ENCODE peak calls at places on chromosome 5, in ten cellular contexts. One of them, this sample, is unnamed.

GRCh38 chr5:56264417-56265025 is 31.4 kb upstream of the ANKRD55 start:
- DNase-seq in CD4-positive, alpha-beta memory T cell: peak; percentile 22
- DNase-seq in MM.1S: peak; percentile 47
- DNase-seq in small intestine: peak; percentile 43
- DNase-seq in endodermal cell: peak; percentile 89
- DNase-seq in AG09309: no peak
- DNase-seq in bronchial epithelial cell: peak; percentile 59
- DNase-seq in mesendoderm: peak; percentile 94
- DNase-seq in skeletal muscle cell: no peak
- DNase-seq in gastrocnemius medialis: no peak
- DNase-seq in this sample: no peak

GRCh38 chr5:1511037-1511436 is 12.7 kb downstream of the LPCAT1 start:
- DNase-seq in CD4-positive, alpha-beta memory T cell: no peak
- DNase-seq in MM.1S: no peak
- DNase-seq in small intestine: no peak
- DNase-seq in endodermal cell: peak; percentile 35
- DNase-seq in AG09309: no peak
- DNase-seq in bronchial epithelial cell: no peak
- DNase-seq in mesendoderm: no peak
- DNase-seq in skeletal muscle cell: no peak
- DNase-seq in gastrocnemius medialis: no peak
- DNase-seq in this sample: no peak

GRCh38 chr5:44389410-44389879 is at the start of gene FGF10:
- DNase-seq in CD4-positive, alpha-beta memory T cell: no peak
- DNase-seq in MM.1S: peak; percentile 33
- DNase-seq in small intestine: no peak
- DNase-seq in endodermal cell: peak; percentile 89
- DNase-seq in AG09309: no peak
- DNase-seq in bronchial epithelial cell: no peak
- DNase-seq in mesendoderm: peak; percentile 88
- DNase-seq in skeletal muscle cell: no peak
- DNase-seq in gastrocnemius medialis: no peak
- DNase-seq in this sample: no peak

GRCh38 chr5:89855417-89855816 is 554.1 kb downstream of the CETN3 start:
- DNase-seq in CD4-positive, alpha-beta memory T cell: no peak
- DNase-seq in MM.1S: no peak
- DNase-seq in small intestine: no peak
- DNase-seq in endodermal cell: no peak
- DNase-seq in AG09309: no peak
- DNase-seq in bronchial epithelial cell: no peak
- DNase-seq in mesendoderm: no peak
- DNase-seq in skeletal muscle cell: no peak
- DNase-seq in gastrocnemius medialis: no peak
- DNase-seq in this sample: no peak

GRCh38 chr5:135565691-135566421 is 12.9 kb downstream of the CXCL14 start:
- DNase-seq in CD4-positive, alpha-beta memory T cell: peak; percentile 47
- DNase-seq in MM.1S: peak; percentile 76
- DNase-seq in small intestine: peak; percentile 69
- DNase-seq in endodermal cell: peak; percentile 96
- DNase-seq in AG09309: no peak
- DNase-seq in bronchial epithelial cell: peak; percentile 46
- DNase-seq in mesendoderm: peak; percentile 86
- DNase-seq in skeletal muscle cell: no peak
- DNase-seq in gastrocnemius medialis: peak; percentile 27
- DNase-seq in this sample: peak; percentile 66

GRCh38 chr5:18944771-18945170 is 1043.2 kb downstream of the CDH18 start:
- DNase-seq in CD4-positive, alpha-beta memory T cell: no peak
- DNase-seq in MM.1S: no peak
- DNase-seq in small intestine: no peak
- DNase-seq in endodermal cell: no peak
- DNase-seq in AG09309: no peak
- DNase-seq in bronchial epithelial cell: no peak
- DNase-seq in mesendoderm: no peak
- DNase-seq in skeletal muscle cell: no peak
- DNase-seq in gastrocnemius medialis: no peak
- DNase-seq in this sample: no peak

GRCh38 chr5:136053336-136054121 is 24.7 kb downstream of the TGFBI start:
- DNase-seq in CD4-positive, alpha-beta memory T cell: no peak
- DNase-seq in MM.1S: no peak
- DNase-seq in small intestine: no peak
- DNase-seq in endodermal cell: peak; percentile 71
- DNase-seq in AG09309: peak; percentile 81
- DNase-seq in bronchial epithelial cell: peak; percentile 95
- DNase-seq in mesendoderm: peak; percentile 89
- DNase-seq in skeletal muscle cell: peak; percentile 86
- DNase-seq in gastrocnemius medialis: no peak
- DNase-seq in this sample: peak; percentile 96

GRCh38 chr5:94174748-94175411 is 433.5 kb upstream of the POU5F2 start:
- DNase-seq in CD4-positive, alpha-beta memory T cell: no peak
- DNase-seq in MM.1S: no peak
- DNase-seq in small intestine: no peak
- DNase-seq in endodermal cell: no peak
- DNase-seq in AG09309: peak; percentile 29
- DNase-seq in bronchial epithelial cell: peak; percentile 70
- DNase-seq in mesendoderm: peak; percentile 81
- DNase-seq in skeletal muscle cell: peak; percentile 43
- DNase-seq in gastrocnemius medialis: no peak
- DNase-seq in this sample: no peak

GRCh38 chr5:180070726-180071417 is 687 bp downstream of the RNF130 start:
- DNase-seq in CD4-positive, alpha-beta memory T cell: peak; percentile 19
- DNase-seq in MM.1S: no peak
- DNase-seq in small intestine: peak; percentile 43
- DNase-seq in endodermal cell: peak; percentile 79
- DNase-seq in AG09309: peak; percentile 23
- DNase-seq in bronchial epithelial cell: peak; percentile 56
- DNase-seq in mesendoderm: peak; percentile 73
- DNase-seq in skeletal muscle cell: no peak
- DNase-seq in gastrocnemius medialis: peak; percentile 27
- DNase-seq in this sample: peak; percentile 45

GRCh38 chr5:143376911-143377838 is 26.3 kb downstream of the NR3C1 start:
- DNase-seq in CD4-positive, alpha-beta memory T cell: no peak
- DNase-seq in MM.1S: no peak
- DNase-seq in small intestine: peak; percentile 76
- DNase-seq in endodermal cell: peak; percentile 63
- DNase-seq in AG09309: no peak
- DNase-seq in bronchial epithelial cell: peak; percentile 63
- DNase-seq in mesendoderm: peak; percentile 97
- DNase-seq in skeletal muscle cell: no peak
- DNase-seq in gastrocnemius medialis: no peak
- DNase-seq in this sample: peak; percentile 80

GRCh38 chr5:135955525-135955924 is 742 bp upstream of the LECT2 start:
- DNase-seq in CD4-positive, alpha-beta memory T cell: no peak
- DNase-seq in MM.1S: no peak
- DNase-seq in small intestine: no peak
- DNase-seq in endodermal cell: no peak
- DNase-seq in AG09309: no peak
- DNase-seq in bronchial epithelial cell: no peak
- DNase-seq in mesendoderm: no peak
- DNase-seq in skeletal muscle cell: no peak
- DNase-seq in gastrocnemius medialis: no peak
- DNase-seq in this sample: no peak

GRCh38 chr5:43007911-43008368 is 32.2 kb downstream of the ANXA2R start:
- DNase-seq in CD4-positive, alpha-beta memory T cell: peak; percentile 90
- DNase-seq in MM.1S: peak; percentile 89
- DNase-seq in small intestine: peak; percentile 73
- DNase-seq in endodermal cell: peak; percentile 91
- DNase-seq in AG09309: no peak
- DNase-seq in bronchial epithelial cell: peak; percentile 63
- DNase-seq in mesendoderm: peak; percentile 93
- DNase-seq in skeletal muscle cell: no peak
- DNase-seq in gastrocnemius medialis: no peak
- DNase-seq in this sample: peak; percentile 77

GRCh38 chr5:163915481-163915961 is 410.1 kb downstream of the MAT2B start:
- DNase-seq in CD4-positive, alpha-beta memory T cell: no peak
- DNase-seq in MM.1S: peak; percentile 56
- DNase-seq in small intestine: peak; percentile 62
- DNase-seq in endodermal cell: no peak
- DNase-seq in AG09309: no peak
- DNase-seq in bronchial epithelial cell: peak; percentile 5
- DNase-seq in mesendoderm: peak; percentile 39
- DNase-seq in skeletal muscle cell: no peak
- DNase-seq in gastrocnemius medialis: no peak
- DNase-seq in this sample: no peak

GRCh38 chr5:132008163-132008473 is 3.3 kb downstream of the ACSL6 start:
- DNase-seq in CD4-positive, alpha-beta memory T cell: no peak
- DNase-seq in MM.1S: no peak
- DNase-seq in small intestine: no peak
- DNase-seq in endodermal cell: no peak
- DNase-seq in AG09309: no peak
- DNase-seq in bronchial epithelial cell: peak; percentile 62
- DNase-seq in mesendoderm: no peak
- DNase-seq in skeletal muscle cell: no peak
- DNase-seq in gastrocnemius medialis: no peak
- DNase-seq in this sample: no peak

GRCh38 chr5:17042041-17042440 is 106.0 kb upstream of the MYO10 start:
- DNase-seq in CD4-positive, alpha-beta memory T cell: no peak
- DNase-seq in MM.1S: no peak
- DNase-seq in small intestine: no peak
- DNase-seq in endodermal cell: no peak
- DNase-seq in AG09309: no peak
- DNase-seq in bronchial epithelial cell: no peak
- DNase-seq in mesendoderm: no peak
- DNase-seq in skeletal muscle cell: no peak
- DNase-seq in gastrocnemius medialis: no peak
- DNase-seq in this sample: no peak
- H3K4me3 ChIP-seq in CD4-positive, alpha-beta memory T cell: no peak overlapping the region
- H3K4me3 ChIP-seq in MM.1S: no peak overlapping the region
- H3K4me3 ChIP-seq in small intestine: no peak overlapping the region
- H3K4me3 ChIP-seq in endodermal cell: no peak overlapping the region
- H3K4me3 ChIP-seq in AG09309: no peak overlapping the region
- H3K4me3 ChIP-seq in bronchial epithelial cell: no peak overlapping the region
- H3K4me3 ChIP-seq in mesendoderm: no peak overlapping the region
- H3K4me3 ChIP-seq in skeletal muscle cell: no peak overlapping the region
- H3K4me3 ChIP-seq in gastrocnemius medialis: no peak overlapping the region
- H3K4me3 ChIP-seq in this sample: no peak overlapping the region

GRCh38 chr5:168844566-168845296 is 265.6 kb upstream of the PANK3 start:
- DNase-seq in CD4-positive, alpha-beta memory T cell: no peak
- DNase-seq in MM.1S: no peak
- DNase-seq in small intestine: no peak
- DNase-seq in endodermal cell: no peak
- DNase-seq in AG09309: no peak
- DNase-seq in bronchial epithelial cell: no peak
- DNase-seq in mesendoderm: no peak
- DNase-seq in skeletal muscle cell: no peak
- DNase-seq in gastrocnemius medialis: no peak
- DNase-seq in this sample: no peak
- H3K4me3 ChIP-seq in CD4-positive, alpha-beta memory T cell: no peak overlapping the region
- H3K4me3 ChIP-seq in MM.1S: no peak overlapping the region
- H3K4me3 ChIP-seq in small intestine: no peak overlapping the region
- H3K4me3 ChIP-seq in endodermal cell: no peak overlapping the region
- H3K4me3 ChIP-seq in AG09309: no peak overlapping the region
- H3K4me3 ChIP-seq in bronchial epithelial cell: no peak overlapping the region
- H3K4me3 ChIP-seq in mesendoderm: no peak overlapping the region
- H3K4me3 ChIP-seq in skeletal muscle cell: no peak overlapping the region
- H3K4me3 ChIP-seq in gastrocnemius medialis: no peak overlapping the region
- H3K4me3 ChIP-seq in this sample: no peak overlapping the region

DNA sequence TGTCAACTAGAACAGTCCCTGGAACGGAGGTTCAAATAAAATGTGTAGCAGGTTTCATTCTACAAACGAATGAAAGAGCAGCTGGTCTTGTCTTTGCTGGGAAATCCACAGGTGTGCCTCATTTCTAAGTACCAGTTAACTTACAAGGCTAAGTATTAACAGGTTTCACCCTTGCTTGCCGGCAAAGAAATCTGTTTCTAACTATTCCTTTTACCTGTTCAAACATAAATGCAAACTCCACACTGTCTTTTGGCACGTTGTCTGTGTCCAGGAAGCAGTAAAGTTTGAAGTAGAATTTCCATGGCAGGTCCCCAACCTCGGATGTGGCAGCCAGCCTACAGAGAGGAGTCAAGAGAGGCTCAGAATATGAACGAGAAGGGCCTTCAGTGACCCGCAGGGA is 54.4 kb upstream of the RETREG1 start:
- DNase-seq in CD4-positive, alpha-beta memory T cell: no peak
- DNase-seq in MM.1S: no peak
- DNase-seq in small intestine: no peak
- DNase-seq in endodermal cell: no peak
- DNase-seq in AG09309: no peak
- DNase-seq in bronchial epithelial cell: no peak
- DNase-seq in mesendoderm: no peak
- DNase-seq in skeletal muscle cell: no peak
- DNase-seq in gastrocnemius medialis: no peak
- DNase-seq in this sample: no peak
- H3K4me3 ChIP-seq in CD4-positive, alpha-beta memory T cell: no peak overlapping the region
- H3K4me3 ChIP-seq in MM.1S: no peak overlapping the region
- H3K4me3 ChIP-seq in small intestine: no peak overlapping the region
- H3K4me3 ChIP-seq in endodermal cell: no peak overlapping the region
- H3K4me3 ChIP-seq in AG09309: no peak overlapping the region
- H3K4me3 ChIP-seq in bronchial epithelial cell: no peak overlapping the region
- H3K4me3 ChIP-seq in mesendoderm: no peak overlapping the region
- H3K4me3 ChIP-seq in skeletal muscle cell: no peak overlapping the region
- H3K4me3 ChIP-seq in gastrocnemius medialis: no peak overlapping the region
- H3K4me3 ChIP-seq in this sample: no peak overlapping the region

DNA sequence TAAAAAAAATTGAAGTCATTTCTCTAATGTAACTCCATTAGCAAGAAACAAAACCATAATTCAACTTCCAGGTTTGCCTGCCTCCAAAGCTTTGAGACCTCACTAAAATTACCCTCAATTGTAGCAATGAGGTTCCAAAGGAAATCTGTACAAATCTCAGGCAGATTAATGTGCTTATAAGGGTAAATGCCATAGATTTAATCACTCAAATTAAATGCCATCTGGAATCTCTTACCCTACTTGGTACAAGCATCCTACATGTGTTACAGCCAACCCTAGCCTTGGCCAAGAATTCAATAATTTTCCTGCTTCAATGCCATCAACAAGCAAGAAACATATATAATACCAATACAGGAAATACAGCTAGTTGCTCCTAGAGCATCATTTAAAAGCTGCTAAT is 452.8 kb downstream of the RAB3C start:
- DNase-seq in CD4-positive, alpha-beta memory T cell: no peak
- DNase-seq in MM.1S: no peak
- DNase-seq in small intestine: no peak
- DNase-seq in endodermal cell: no peak
- DNase-seq in AG09309: no peak
- DNase-seq in bronchial epithelial cell: no peak
- DNase-seq in mesendoderm: no peak
- DNase-seq in skeletal muscle cell: no peak
- DNase-seq in gastrocnemius medialis: no peak
- DNase-seq in this sample: no peak
- H3K4me3 ChIP-seq in CD4-positive, alpha-beta memory T cell: peak overlapping the region; percentile 84
- H3K4me3 ChIP-seq in MM.1S: no peak overlapping the region
- H3K4me3 ChIP-seq in small intestine: no peak overlapping the region
- H3K4me3 ChIP-seq in endodermal cell: no peak overlapping the region
- H3K4me3 ChIP-seq in AG09309: no peak overlapping the region
- H3K4me3 ChIP-seq in bronchial epithelial cell: no peak overlapping the region
- H3K4me3 ChIP-seq in mesendoderm: no peak overlapping the region
- H3K4me3 ChIP-seq in skeletal muscle cell: peak overlapping the region; percentile 10
- H3K4me3 ChIP-seq in gastrocnemius medialis: peak overlapping the region; percentile 76
- H3K4me3 ChIP-seq in this sample: peak overlapping the region; percentile 8

DNA sequence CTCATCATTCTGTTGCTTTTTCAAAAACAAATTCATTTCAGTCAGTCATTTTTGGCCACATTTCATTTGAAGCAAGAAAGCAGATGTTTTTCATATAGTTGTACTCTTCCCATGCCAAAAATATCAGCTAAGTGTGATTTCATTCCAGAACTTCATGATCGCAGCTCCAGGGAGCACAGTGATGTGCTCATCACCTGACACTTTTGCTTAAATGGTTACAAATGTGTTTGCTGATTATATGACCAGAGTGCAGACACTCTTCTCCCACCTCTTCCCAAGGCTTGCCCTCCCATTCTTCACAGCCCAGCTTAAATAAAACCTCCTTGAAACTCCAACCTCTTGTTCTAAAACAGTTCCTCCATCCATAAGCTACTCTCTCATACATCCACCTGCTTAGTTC is 32.6 kb downstream of the GABRB2 start:
- DNase-seq in CD4-positive, alpha-beta memory T cell: no peak
- DNase-seq in MM.1S: no peak
- DNase-seq in small intestine: no peak
- DNase-seq in endodermal cell: no peak
- DNase-seq in AG09309: no peak
- DNase-seq in bronchial epithelial cell: no peak
- DNase-seq in mesendoderm: no peak
- DNase-seq in skeletal muscle cell: no peak
- DNase-seq in gastrocnemius medialis: no peak
- DNase-seq in this sample: no peak
- H3K4me3 ChIP-seq in CD4-positive, alpha-beta memory T cell: no peak overlapping the region
- H3K4me3 ChIP-seq in MM.1S: no peak overlapping the region
- H3K4me3 ChIP-seq in small intestine: no peak overlapping the region
- H3K4me3 ChIP-seq in endodermal cell: no peak overlapping the region
- H3K4me3 ChIP-seq in AG09309: no peak overlapping the region
- H3K4me3 ChIP-seq in bronchial epithelial cell: no peak overlapping the region
- H3K4me3 ChIP-seq in mesendoderm: no peak overlapping the region
- H3K4me3 ChIP-seq in skeletal muscle cell: no peak overlapping the region
- H3K4me3 ChIP-seq in gastrocnemius medialis: no peak overlapping the region
- H3K4me3 ChIP-seq in this sample: no peak overlapping the region